ENCODE peak calls at places on chromosome 2, in eight cellular contexts. T, O, N, J, W, P, D and Y are unnamed samples.

GRCh38 chr2:107290041-107290440 is 404.1 kb upstream of the ST6GAL2 start:
- DNase-seq in T (no peak), W (no peak), O (no peak), D (no peak), P (no peak), J (no peak), N (no peak), Y (no peak)

GRCh38 chr2:128986026-128986720 is 667.5 kb upstream of the HS6ST1 start:
- DNase-seq in D (no peak), W (no peak), N (no peak), O (no peak), T (no peak), P (no peak), J (no peak), Y (no peak)

GRCh38 chr2:188984126-188984525 is 10.0 kb downstream of the COL3A1 start:
- DNase-seq in J (no peak), O (no peak), W (no peak), D (no peak), P (peak), N (peak), T (no peak), Y (no peak)

GRCh38 chr2:230327418-230328154 is 593 bp downstream of the SP140L start:
- DNase-seq in J (no peak), O (no peak), P (no peak), T (no peak), N (peak), D (no peak), W (no peak), Y (no peak)

GRCh38 chr2:74373189-74373588 is 6.9 kb downstream of the DCTN1 start:
- DNase-seq in J (no peak), T (no peak), O (no peak), N (peak), P (no peak), D (no peak), W (no peak), Y (no peak)

GRCh38 chr2:242098445-242099128 is 229.1 kb downstream of the RTP5 start:
- DNase-seq in J (no peak), P (peak), T (no peak), N (peak), D (no peak), W (no peak), O (no peak), Y (no peak)

GRCh38 chr2:128786296-128786695 is 467.6 kb upstream of the HS6ST1 start:
- DNase-seq in T (no peak), D (no peak), W (no peak), J (no peak), N (peak), P (no peak), O (no peak), Y (no peak)

GRCh38 chr2:197286805-197287595 is 23.6 kb downstream of the ANKRD44 start:
- DNase-seq in J (no peak), T (no peak), W (no peak), D (peak), P (peak), N (peak), O (peak), Y (no peak)

GRCh38 chr2:148533685-148534084 is 110.9 kb upstream of the EPC2 start:
- DNase-seq in D (no peak), T (no peak), N (no peak), J (no peak), P (no peak), W (no peak), O (no peak), Y (no peak)

GRCh38 chr2:42049411-42050349 is 1.9 kb downstream of the PKDCC start:
- DNase-seq in T (no peak), W (no peak), J (no peak), P (peak), D (no peak), N (peak), O (no peak), Y (no peak)

GRCh38 chr2:236209535-236209934 is 41.3 kb upstream of the GBX2 start:
- DNase-seq in P (no peak), W (no peak), D (peak), J (no peak), T (no peak), N (no peak), O (no peak), Y (no peak)

GRCh38 chr2:69060938-69061501 is 48.0 kb downstream of the ANTXR1 start:
- DNase-seq in T (no peak), D (no peak), P (no peak), J (no peak), O (no peak), N (no peak), W (no peak), Y (no peak)

GRCh38 chr2:175557810-175558377 is 376.4 kb upstream of the ATP5MC3 start:
- DNase-seq in N (no peak), P (no peak), W (no peak), D (no peak), T (no peak), J (no peak), O (no peak), Y (no peak)

GRCh38 chr2:55051026-55051866 is 995 bp upstream of the RTN4 start:
- DNase-seq in O (no peak), J (no peak), P (peak), T (no peak), N (peak), W (peak), D (peak), Y (no peak)

GRCh38 chr2:214328941-214329340 is 81.9 kb upstream of the VWC2L start:
- DNase-seq in N (no peak), O (no peak), W (no peak), T (no peak), J (no peak), P (no peak), D (no peak), Y (no peak)

GRCh38 chr2:55364189-55365055 is 55.2 kb downstream of the CCDC88A start:
- DNase-seq in O (no peak), N (peak), J (no peak), T (no peak), P (peak), W (no peak), D (peak), Y (no peak)

GRCh38 chr2:169001116-169001815 is 29.9 kb downstream of the ABCB11 start:
- DNase-seq in N (no peak), J (no peak), D (no peak), O (no peak), T (no peak), P (peak), W (no peak), Y (no peak)

GRCh38 chr2:79721966-79722365 is 209.1 kb downstream of the CTNNA2 start:
- DNase-seq in N (peak), O (no peak), W (no peak), D (no peak), J (no peak), P (peak), T (no peak), Y (no peak)

GRCh38 chr2:181892795-181893435 is 1.4 kb downstream of the ITPRID2 start:
- DNase-seq in P (peak), T (no peak), D (no peak), N (peak), W (peak), J (no peak), O (no peak), Y (peak)

GRCh38 chr2:241539616-241540374 is 18.8 kb upstream of the BOK start:
- DNase-seq in J (no peak), O (no peak), P (no peak), D (no peak), T (no peak), N (no peak), W (no peak), Y (no peak)

GRCh38 chr2:95730813-95731212 is 139.0 kb downstream of the TRIM43 start:
- DNase-seq in O (no peak), J (no peak), W (no peak), P (peak), N (peak), D (no peak), T (no peak), Y (no peak)

GRCh38 chr2:207533609-207534008 is 3.8 kb downstream of the CREB1 start:
- DNase-seq in D (no peak), P (no peak), N (no peak), J (no peak), W (no peak), O (no peak), T (no peak), Y (no peak)

GRCh38 chr2:169673921-169674320 is 20.3 kb downstream of the CFAP210 start:
- DNase-seq in W (no peak), D (no peak), J (no peak), P (no peak), N (no peak), T (no peak), O (no peak), Y (no peak)

GRCh38 chr2:171318463-171318934 is 115.3 kb downstream of the METTL8 start:
- DNase-seq in P (peak), J (no peak), W (no peak), O (no peak), D (no peak), N (peak), T (no peak), Y (no peak)

GRCh38 chr2:108409768-108410167 is 32.0 kb downstream of the SULT1C4 start:
- DNase-seq in N (peak), W (no peak), P (peak), J (no peak), O (no peak), T (no peak), D (no peak), Y (no peak)

GRCh38 chr2:82837588-82838304 is 1621.3 kb downstream of the SUCLG1 start:
- DNase-seq in J (no peak), W (no peak), N (peak), D (peak), P (peak), T (no peak), O (no peak), Y (no peak)

GRCh38 chr2:95158441-95158840 is 1.2 kb downstream of the ZNF514 start:
- DNase-seq in T (no peak), W (no peak), O (no peak), D (no peak), N (peak), J (no peak), P (no peak), Y (no peak)

GRCh38 chr2:128303911-128304310 is 14.8 kb downstream of the HS6ST1 start:
- DNase-seq in P (no peak), T (no peak), J (no peak), O (no peak), N (no peak), D (no peak), W (no peak), Y (no peak)

GRCh38 chr2:38943784-38944183 is 54.1 kb downstream of the ARHGEF33 start:
- DNase-seq in J (no peak), W (no peak), T (no peak), P (no peak), N (no peak), O (no peak), D (no peak), Y (no peak)

GRCh38 chr2:120854014-120854620 is 118.4 kb downstream of the GLI2 start:
- DNase-seq in O (no peak), T (no peak), N (no peak), W (no peak), D (no peak), P (no peak), J (no peak), Y (no peak)